ENCODE peak calls at places on chromosomes 5 and 9, in five cellular contexts. Y, P, O, T and U are unnamed samples.

GRCh38 chr9:31519826-31520225 is 864.6 kb upstream of the ACO1 start:
- DNase-seq in Y (no peak), P (no peak), O (no peak), T (no peak), U (no peak)

GRCh38 chr5:67031689-67032088 is 164.9 kb downstream of the CD180 start:
- DNase-seq in Y (no peak), P (no peak), O (no peak), T (no peak), U (no peak)

GRCh38 chr5:127804886-127805426 is 101.8 kb downstream of the CCDC192 start:
- DNase-seq in Y (no peak), P (no peak), O (no peak), T (no peak), U (no peak)

GRCh38 chr9:109817146-109817845 is 37.3 kb downstream of the PALM2AKAP2 start:
- DNase-seq in Y (no peak), P (no peak), O (no peak), T (no peak), U (no peak)

GRCh38 chr9:87812375-87813118 is 70.1 kb upstream of the SPATA31E1 start:
- DNase-seq in Y (peak), P (no peak), O (peak), T (peak), U (no peak)

GRCh38 chr5:5838493-5838892 is 416.0 kb downstream of the ICE1 start:
- DNase-seq in Y (no peak), P (no peak), O (no peak), T (no peak), U (no peak)

GRCh38 chr9:87973791-87974292 is 491 bp downstream of the CDK20 start:
- DNase-seq in Y (peak), P (no peak), O (no peak), T (no peak), U (no peak)

GRCh38 chr9:26326473-26327044 is 566.0 kb downstream of the CAAP1 start:
- DNase-seq in Y (peak), P (no peak), O (peak), T (no peak), U (peak)

GRCh38 chr5:126446498-126447224 is 23.5 kb downstream of the GRAMD2B start:
- DNase-seq in Y (no peak), P (peak), O (peak), T (peak), U (peak)

GRCh38 chr9:130138791-130139190 is 33.4 kb upstream of the NCS1 start:
- DNase-seq in Y (no peak), P (peak), O (no peak), T (peak), U (peak)

GRCh38 chr9:133604214-133604613 is 5.0 kb downstream of the FAM163B start:
- DNase-seq in Y (peak), P (no peak), O (no peak), T (peak), U (no peak)

GRCh38 chr5:135880278-135880677 is 15.4 kb downstream of the IL9 start:
- DNase-seq in Y (peak), P (no peak), O (peak), T (peak), U (peak)

GRCh38 chr5:17374157-17374556 is 123.9 kb upstream of the TAF11L2 start:
- DNase-seq in Y (no peak), P (no peak), O (peak), T (no peak), U (no peak)

GRCh38 chr9:122065923-122066629 is 27.0 kb downstream of the TTLL11 start:
- DNase-seq in Y (no peak), P (no peak), O (no peak), T (peak), U (no peak)

GRCh38 chr9:84597131-84597530 is 72.4 kb upstream of the NTRK2 start:
- DNase-seq in Y (no peak), P (no peak), O (no peak), T (no peak), U (no peak)

GRCh38 chr5:65926276-65926761 is at the start of gene ERBIN:
- DNase-seq in Y (peak), P (peak), O (peak), T (peak), U (peak)

GRCh38 chr9:136902259-136902821 is 16.0 kb downstream of the TRAF2 start:
- DNase-seq in Y (no peak), P (peak), O (peak), T (no peak), U (peak)
- TF ChIP-seq EP300 in Y (peak), P (peak), O (peak), T (no peak), U (no peak)

DNA sequence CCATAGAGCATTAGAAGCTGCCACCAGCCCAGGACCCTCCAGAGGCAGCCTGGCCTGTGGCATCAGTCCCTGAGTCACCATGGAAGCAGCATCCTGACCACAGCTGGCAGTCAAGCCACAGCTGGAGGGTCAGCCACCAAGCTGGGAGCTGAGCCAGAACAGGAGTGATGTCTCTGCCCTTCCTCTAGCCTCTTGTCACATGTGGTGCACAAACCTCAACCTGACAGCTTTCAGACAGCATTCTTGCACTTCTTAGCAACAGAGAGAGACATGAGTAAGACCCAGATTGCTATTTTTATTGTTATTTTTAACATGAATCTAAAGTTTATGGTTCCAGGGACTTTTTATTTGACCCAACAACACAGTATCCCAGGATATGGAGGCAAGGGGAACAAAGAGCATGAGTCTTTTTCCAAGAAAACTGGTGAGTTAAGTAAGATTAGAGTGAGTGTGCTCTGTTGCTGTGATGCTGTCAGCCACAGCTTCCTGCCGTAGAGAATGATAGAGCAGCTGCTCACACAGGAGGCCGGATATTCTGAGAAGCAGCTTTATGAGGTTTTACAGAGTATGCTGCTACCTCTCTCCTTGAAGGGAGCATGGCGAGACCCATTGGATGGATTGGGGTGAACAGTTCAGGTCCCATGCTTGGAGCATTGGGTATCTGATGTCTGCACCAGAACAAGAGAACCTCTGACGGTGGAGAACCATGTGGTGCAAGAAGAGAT is 13.0 kb upstream of the CYFIP2 start:
- DNase-seq in Y (peak), P (no peak), O (no peak), T (no peak), U (no peak)
- TF ChIP-seq EP300 in Y (no peak), P (no peak), O (no peak), T (no peak), U (no peak)

GRCh38 chr9:15353892-15354291 is 46.9 kb upstream of the TTC39B start:
- DNase-seq in Y (no peak), P (peak), O (no peak), T (no peak), U (no peak)

GRCh38 chr9:15354713-15355112 is 47.7 kb upstream of the TTC39B start:
- DNase-seq in Y (no peak), P (no peak), O (no peak), T (no peak), U (no peak)

GRCh38 chr9:15357050-15357653 is 50.1 kb upstream of the TTC39B start:
- DNase-seq in Y (no peak), P (no peak), O (peak), T (peak), U (peak)

GRCh38 chr9:15352301-15352700 is 45.3 kb upstream of the TTC39B start:
- DNase-seq in Y (no peak), P (no peak), O (no peak), T (no peak), U (no peak)

DNA sequence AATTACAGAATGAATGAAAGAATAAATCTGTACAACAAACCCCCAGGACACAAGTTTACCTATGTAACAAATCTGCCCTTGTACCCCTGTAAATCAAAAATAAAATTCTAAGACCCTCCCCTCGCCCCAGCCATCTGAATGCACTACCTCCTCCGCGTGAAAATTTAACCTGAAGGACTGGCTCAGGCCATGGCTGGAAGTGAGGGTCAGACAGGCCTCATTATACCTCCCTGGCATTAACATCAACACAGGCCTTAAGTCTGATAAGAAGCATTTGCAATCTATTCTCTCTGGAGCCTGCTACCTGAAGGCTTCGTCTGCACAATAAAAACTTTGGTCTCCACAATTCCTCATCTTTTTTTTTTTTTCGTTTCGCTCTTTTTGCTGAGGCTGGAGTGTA is 48.7 kb upstream of the TTC39B start:
- DNase-seq in Y (no peak), P (no peak), O (no peak), T (no peak), U (no peak)
- TF ChIP-seq EP300 in Y (no peak), P (no peak), O (no peak), T (no peak), U (no peak)

DNA sequence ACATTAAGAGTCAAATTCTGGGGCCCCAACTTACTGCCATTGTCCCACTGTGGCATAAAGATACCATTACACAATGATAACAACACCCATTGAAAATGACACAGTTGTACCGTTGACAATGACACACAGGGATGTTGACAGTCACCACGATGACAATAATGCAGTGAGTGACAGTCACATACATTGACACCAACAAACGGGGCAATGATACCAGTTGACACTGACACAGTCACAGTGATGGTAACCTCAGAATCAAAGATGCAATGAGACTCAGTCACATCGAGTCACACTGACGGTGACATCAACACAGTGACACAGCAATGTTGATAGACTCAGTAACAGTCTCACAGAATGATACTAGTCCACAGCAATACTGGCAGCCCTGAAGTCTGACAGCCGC is 16.9 kb downstream of the CNTFR start:
- DNase-seq in Y (no peak), P (no peak), O (no peak), T (no peak), U (no peak)
- TF ChIP-seq EP300 in Y (no peak), P (no peak), O (no peak), T (no peak), U (no peak)

DNA sequence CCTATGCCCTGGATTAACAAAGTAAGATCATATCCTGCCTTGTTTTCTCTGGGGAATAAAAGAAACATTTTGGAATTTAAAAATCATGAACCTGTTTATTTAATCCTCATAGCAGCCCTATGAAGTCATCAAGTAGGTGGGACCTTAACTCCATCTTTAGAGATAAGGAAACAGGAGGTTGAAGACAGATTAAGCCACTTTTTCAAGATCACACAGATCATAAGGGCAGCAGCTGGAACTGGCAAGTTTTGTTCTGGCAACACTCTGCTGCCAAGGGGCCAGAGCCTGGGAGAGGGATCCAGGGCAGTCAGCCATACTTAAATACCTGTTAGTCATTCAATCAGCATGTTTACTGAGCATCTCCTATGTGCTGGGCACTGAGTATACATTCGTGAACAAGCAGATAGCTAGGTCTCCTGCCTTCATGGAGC is 63.7 kb downstream of the SLC1A1 start:
- DNase-seq in Y (no peak), P (no peak), O (no peak), T (no peak), U (no peak)
- TF ChIP-seq EP300 in Y (no peak), P (no peak), O (no peak), T (no peak), U (no peak)

GRCh38 chr5:115589043-115589442 is 13.2 kb downstream of the TICAM2 start:
- DNase-seq in Y (no peak), P (no peak), O (no peak), T (no peak), U (no peak)
- TF ChIP-seq EP300 in Y (no peak), P (no peak), O (no peak), T (no peak), U (no peak)

GRCh38 chr5:143182901-143183820 is 220.3 kb downstream of the NR3C1 start:
- DNase-seq in Y (no peak), P (no peak), O (peak), T (no peak), U (peak)
- TF ChIP-seq EP300 in Y (no peak), P (no peak), O (no peak), T (no peak), U (no peak)

DNA sequence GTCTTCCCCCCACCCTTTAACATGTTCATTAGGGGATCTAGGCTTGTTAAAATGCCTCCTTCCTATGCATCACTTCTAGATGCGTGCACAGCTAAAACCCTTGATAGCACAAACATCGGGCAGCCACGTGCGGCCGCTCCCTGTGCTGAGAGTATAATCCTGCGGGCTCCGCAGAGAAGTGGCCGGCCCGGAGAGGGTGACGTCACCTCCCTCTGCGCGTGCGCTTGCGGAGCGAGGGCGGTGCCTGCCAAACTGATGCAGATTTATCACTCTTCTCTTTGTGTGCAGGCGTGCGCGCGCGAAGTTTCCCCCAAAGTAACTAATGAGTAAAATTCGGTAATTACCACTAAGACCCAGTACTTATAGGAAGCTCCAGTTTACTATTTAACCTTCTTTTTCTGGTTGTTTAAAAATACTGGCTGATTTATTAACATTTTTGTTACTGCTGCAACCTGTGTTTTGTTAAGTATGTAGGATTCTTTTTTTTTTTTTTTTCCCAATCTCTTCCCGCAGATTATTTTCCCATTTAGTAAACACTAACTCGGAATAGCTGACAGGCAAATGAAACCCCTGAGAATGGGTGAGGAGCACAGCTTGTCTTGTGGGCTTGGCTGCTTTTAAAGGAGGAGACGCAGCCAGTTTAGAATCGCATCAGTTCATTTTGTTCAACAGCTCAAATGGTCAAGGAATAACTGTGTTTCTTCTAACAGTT is 121.6 kb downstream of the TRIO start:
- DNase-seq in Y (peak), P (peak), O (peak), T (peak), U (peak)
- TF ChIP-seq EP300 in Y (peak), P (peak), O (no peak), T (no peak), U (no peak)

DNA sequence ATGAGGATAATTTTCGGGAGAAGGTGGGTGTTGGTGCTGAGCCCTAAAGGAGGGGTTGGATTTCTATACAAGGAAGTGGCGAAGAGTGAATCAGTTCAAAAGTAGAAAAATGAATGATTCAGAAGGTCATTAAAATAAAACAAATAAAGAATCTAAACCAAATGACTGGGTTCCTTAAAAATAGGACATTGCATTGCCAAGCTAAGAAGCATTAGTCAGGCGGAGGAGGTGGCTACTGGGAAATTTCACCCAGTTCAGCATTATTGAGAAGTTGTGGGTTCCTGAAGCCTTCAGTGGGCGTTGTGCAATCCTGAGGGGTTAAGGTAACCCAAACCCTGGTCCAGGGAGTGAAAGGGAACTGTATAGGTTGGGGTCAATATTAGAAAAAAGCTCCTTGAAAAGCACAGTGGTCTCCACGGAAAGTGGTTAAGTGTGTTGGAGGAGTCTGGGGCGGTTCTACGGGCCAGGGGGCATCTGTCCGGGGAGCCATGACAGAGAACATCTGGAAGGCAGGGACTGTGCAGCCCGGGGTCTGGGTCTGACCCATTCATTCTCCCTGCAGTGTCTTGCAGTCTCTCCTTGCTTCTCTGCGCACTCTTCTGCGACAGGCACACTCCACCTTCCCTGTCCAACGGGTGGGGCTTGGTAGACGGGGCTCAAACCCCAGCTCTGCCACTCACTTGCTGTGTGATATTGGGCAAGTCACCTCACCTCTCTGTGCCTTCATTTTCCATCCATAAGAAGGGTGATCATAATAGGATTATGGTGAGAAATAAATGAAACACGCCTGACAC is 27.6 kb upstream of the DUSP1 start:
- DNase-seq in Y (no peak), P (peak), O (peak), T (no peak), U (peak)
- TF ChIP-seq EP300 in Y (no peak), P (peak), O (no peak), T (no peak), U (no peak)